ENCODE peak calls at places on chromosome 12, in four cellular contexts. E is CD8-positive, alpha-beta memory T cell; J is psoas muscle; F is BJ. I is an unnamed sample.

GRCh38 chr12:15956413-15957185 is 45.5 kb downstream of the DERA start:
- DNase-seq in E (no peak), J (no peak), F (no peak), I (peak)

GRCh38 chr12:51811203-51811805 is 37.2 kb downstream of the FIGNL2 start:
- DNase-seq in E (no peak), J (no peak), F (no peak), I (no peak)

GRCh38 chr12:58803893-58804292 is 116.4 kb downstream of the LRIG3 start:
- DNase-seq in E (no peak), J (no peak), F (peak), I (peak)

GRCh38 chr12:119644930-119645329 is 23.0 kb upstream of the PRKAB1 start:
- DNase-seq in E (no peak), J (no peak), F (no peak), I (no peak)

GRCh38 chr12:124992874-124993567 is 424 bp upstream of the BRI3BP start:
- DNase-seq in E (peak), J (no peak), F (no peak), I (peak)

GRCh38 chr12:120012067-120012621 is 23.1 kb downstream of the BICDL1 start:
- DNase-seq in E (peak), J (no peak), F (no peak), I (no peak)

GRCh38 chr12:89384050-89384749 is 31.9 kb upstream of the DUSP6 start:
- DNase-seq in E (no peak), J (no peak), F (peak), I (peak)

GRCh38 chr12:12798480-12798879 is 13.0 kb downstream of the APOLD1 start:
- DNase-seq in E (no peak), J (no peak), F (no peak), I (no peak)

GRCh38 chr12:53358836-53359419 is 21.0 kb upstream of the SP1 start:
- DNase-seq in E (no peak), J (no peak), F (no peak), I (no peak)

GRCh38 chr12:59408431-59408830 is 187.4 kb upstream of the SLC16A7 start:
- DNase-seq in E (no peak), J (no peak), F (no peak), I (no peak)

GRCh38 chr12:25361511-25361910 is 110.8 kb upstream of the KRAS start:
- DNase-seq in E (no peak), J (no peak), F (no peak), I (no peak)

GRCh38 chr12:98126637-98127335 is 388.6 kb upstream of the TMPO start:
- DNase-seq in E (no peak), J (no peak), F (no peak), I (no peak)

GRCh38 chr12:28987538-28988383 is 161.3 kb upstream of the FAR2 start:
- DNase-seq in E (no peak), J (no peak), F (no peak), I (no peak)

GRCh38 chr12:124968656-124969055 is 20.3 kb downstream of the DHX37 start:
- DNase-seq in E (no peak), J (no peak), F (no peak), I (no peak)

GRCh38 chr12:6563448-6564050 is 4.5 kb downstream of the NOP2 start:
- DNase-seq in E (peak), J (peak), F (no peak), I (no peak)

DNA sequence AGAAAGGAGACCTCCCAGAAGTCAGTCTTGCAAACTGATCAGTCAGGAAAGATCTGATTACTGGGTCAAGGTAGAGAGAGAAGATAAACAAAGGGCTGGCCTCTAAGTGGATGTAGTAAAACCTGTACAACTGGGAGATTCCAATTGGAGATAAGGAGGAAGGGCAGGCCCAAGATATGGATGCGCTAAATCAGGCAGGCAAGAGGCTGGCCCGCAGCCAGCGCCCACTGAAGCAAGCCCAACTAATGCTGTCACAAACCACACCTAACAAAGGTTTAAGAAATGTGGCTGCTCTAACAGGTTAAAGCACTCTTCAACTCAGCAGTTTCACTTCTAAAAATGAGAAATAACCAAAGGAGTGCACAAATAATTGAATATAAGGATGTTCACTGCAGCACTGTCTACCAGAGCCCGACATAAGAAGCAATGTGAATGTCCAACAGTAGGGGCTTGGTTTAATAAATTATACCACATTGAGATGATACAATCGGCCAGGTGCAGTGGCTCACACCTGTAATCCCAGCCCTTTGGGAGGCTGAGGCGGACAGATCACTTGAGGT is 4.7 kb downstream of the GLTP start:
- DNase-seq in E (no peak), J (no peak), F (no peak), I (no peak)
- H3K4me3 ChIP-seq in E (no peak), J (no peak), F (no peak), I (no peak)

DNA sequence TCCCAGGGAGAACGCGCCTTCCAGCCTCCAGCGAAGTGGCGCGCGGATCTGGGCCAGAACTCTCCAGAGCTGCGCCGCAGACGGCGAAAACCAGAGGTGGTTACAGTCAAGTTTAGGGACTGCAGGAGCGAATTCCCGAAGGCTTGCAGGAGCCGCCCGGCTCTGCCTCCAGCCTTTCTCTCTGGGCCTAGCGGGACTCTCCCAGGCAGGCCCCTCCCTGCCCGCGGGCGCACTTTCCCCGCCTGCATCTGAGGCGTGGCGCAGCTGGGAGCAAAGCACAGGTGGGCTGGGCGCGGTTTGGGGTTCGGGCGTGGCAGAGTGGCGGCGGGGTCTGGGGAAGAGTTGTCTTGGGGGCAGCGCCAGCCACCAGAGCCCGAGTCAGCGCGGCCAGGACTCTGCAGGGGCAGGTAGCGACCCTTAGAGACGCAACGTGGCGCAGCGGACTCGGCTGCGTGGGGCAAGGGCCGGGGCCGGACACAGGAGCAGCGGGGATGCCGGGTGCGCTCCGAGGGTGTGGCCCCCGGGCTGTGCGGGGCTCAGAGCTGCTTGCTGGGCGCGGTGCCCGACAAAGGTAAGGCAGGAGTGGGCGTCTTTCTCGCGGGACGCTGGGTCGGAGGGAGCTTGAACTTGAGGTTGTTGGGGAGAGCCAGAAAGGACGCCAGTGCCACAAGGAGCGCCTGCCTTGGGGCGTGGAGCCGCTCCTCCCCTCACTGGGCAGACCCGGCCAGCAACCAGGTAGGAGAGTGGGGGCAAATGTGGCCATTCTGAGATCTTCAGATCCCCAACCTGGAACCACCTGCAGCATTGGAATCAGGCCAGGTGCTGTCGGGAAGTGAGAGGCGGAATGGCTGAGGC is 1126.0 kb downstream of the AACS start:
- DNase-seq in E (no peak), J (no peak), F (no peak), I (no peak)
- H3K4me3 ChIP-seq in E (no peak), J (no peak), F (no peak), I (peak)

GRCh38 chr12:100201604-100202423 is 1.2 kb downstream of the ACTR6 start:
- DNase-seq in E (no peak), J (no peak), F (no peak), I (no peak)

GRCh38 chr12:100199347-100200136 is 1.1 kb upstream of the ACTR6 start:
- DNase-seq in E (peak), J (peak), F (no peak), I (no peak)

GRCh38 chr12:100197486-100197885 is 3.1 kb upstream of the ACTR6 start:
- DNase-seq in E (no peak), J (no peak), F (no peak), I (no peak)

GRCh38 chr12:100200450-100201181 is at the start of gene ACTR6:
- DNase-seq in E (peak), J (peak), F (peak), I (peak)

GRCh38 chr12:100199023-100199346 is 1.6 kb upstream of the ACTR6 start:
- DNase-seq in E (no peak), J (no peak), F (no peak), I (no peak)
- H3K4me3 ChIP-seq in E (peak), J (peak), F (peak), I (peak)

GRCh38 chr12:32874083-32874482 is 22.5 kb downstream of the PKP2 start:
- DNase-seq in E (no peak), J (no peak), F (no peak), I (no peak)

GRCh38 chr12:32881107-32881506 is 15.5 kb downstream of the PKP2 start:
- DNase-seq in E (no peak), J (no peak), F (no peak), I (no peak)

GRCh38 chr12:32875990-32876389 is 20.6 kb downstream of the PKP2 start:
- DNase-seq in E (no peak), J (no peak), F (no peak), I (no peak)

GRCh38 chr12:32874926-32875325 is 21.7 kb downstream of the PKP2 start:
- DNase-seq in E (no peak), J (no peak), F (no peak), I (no peak)

GRCh38 chr12:32877670-32878459 is 18.7 kb downstream of the PKP2 start:
- DNase-seq in E (no peak), J (peak), F (no peak), I (no peak)
- H3K4me3 ChIP-seq in E (no peak), J (peak), F (no peak), I (no peak)

I was measured in kidney epithelial cell.